ENCODE peak calls at places on chromosomes 1 and 21, in eight cellular contexts. O is C1 segment of cervical spinal cord; H is K562; J is stimulated activated CD8-positive, alpha-beta memory T cell treated with anti-CD3 and anti-CD28 coated beads, Interleukin-4, amount 100 ng/mL, for 24 hours; Z is left cardiac atrium; R is iPS-NIHi11; P is AG08396; A is RWPE1. G is an unnamed sample.

GRCh38 chr1:228081578-228082259 is 789 bp upstream of the ARF1 start:
- DNase-seq in Z (peak), H (peak), P (no peak), A (no peak), R (peak), O (no peak), J (no peak), G (no peak)

GRCh38 chr1:244054924-244055263 is 3.8 kb downstream of the ZBTB18 start:
- DNase-seq in J (peak), A (no peak), Z (no peak), R (no peak), O (no peak), H (no peak), P (no peak), G (no peak)

GRCh38 chr1:26471201-26471497 is 1.1 kb upstream of the HMGN2 start:
- DNase-seq in R (no peak), O (no peak), A (no peak), H (no peak), Z (no peak), P (no peak), J (no peak), G (no peak)

GRCh38 chr1:247373721-247374141 is 42.1 kb upstream of the ZNF496 start:
- DNase-seq in A (peak), P (peak), H (peak), R (peak), Z (peak), O (no peak), J (peak), G (peak)

GRCh38 chr1:60869264-60869663 is 213.1 kb upstream of the NFIA start:
- DNase-seq in J (no peak), Z (no peak), H (no peak), R (no peak), O (no peak), A (no peak), P (no peak), G (no peak)

GRCh38 chr1:221729771-221730170 is 12.1 kb downstream of the DUSP10 start:
- DNase-seq in A (no peak), J (no peak), O (no peak), H (no peak), P (no peak), R (no peak), Z (no peak), G (no peak)

GRCh38 chr1:6077919-6078318 is 32.2 kb downstream of the KCNAB2 start:
- DNase-seq in H (no peak), R (no peak), O (no peak), Z (no peak), A (no peak), P (no peak), J (no peak), G (no peak)

GRCh38 chr1:150479370-150479769 is 7.8 kb upstream of the TARS2 start:
- DNase-seq in O (no peak), J (no peak), A (no peak), R (no peak), H (no peak), Z (no peak), P (no peak), G (no peak)

GRCh38 chr1:244837597-244838258 is 2.3 kb downstream of the COX20 start:
- DNase-seq in A (no peak), H (no peak), Z (no peak), O (no peak), R (no peak), J (no peak), P (no peak), G (no peak)

GRCh38 chr1:167467126-167467725 is 51.1 kb downstream of the CD247 start:
- DNase-seq in Z (no peak), H (no peak), R (no peak), J (no peak), P (no peak), O (no peak), A (peak), G (no peak)

GRCh38 chr1:54904476-54905048 is 17.6 kb upstream of the DHCR24 start:
- DNase-seq in R (peak), A (peak), O (no peak), J (no peak), H (no peak), P (peak), Z (no peak), G (peak)

GRCh38 chr1:38376577-38376976 is 330.0 kb upstream of the POU3F1 start:
- DNase-seq in P (no peak), Z (no peak), H (no peak), A (no peak), R (no peak), J (no peak), O (no peak), G (no peak)

GRCh38 chr1:161884475-161884874 is 118.4 kb downstream of the ATF6 start:
- DNase-seq in H (no peak), P (no peak), Z (no peak), O (no peak), A (no peak), R (no peak), J (no peak), G (no peak)

GRCh38 chr1:9824702-9825089 is 931 bp upstream of the CLSTN1 start:
- DNase-seq in Z (no peak), A (no peak), J (no peak), O (peak), R (no peak), P (no peak), H (no peak), G (no peak)

GRCh38 chr1:43438006-43438405 is 15.7 kb downstream of the HYI start:
- DNase-seq in P (no peak), O (no peak), J (no peak), Z (no peak), H (no peak), R (no peak), A (no peak), G (no peak)

GRCh38 chr1:174358344-174358743 is 89.4 kb upstream of the GPR52 start:
- DNase-seq in O (no peak), Z (no peak), J (no peak), A (no peak), H (peak), P (no peak), R (no peak), G (peak)

GRCh38 chr1:173341307-173341706 is 134.2 kb upstream of the TNFSF4 start:
- DNase-seq in Z (peak), O (no peak), R (no peak), A (no peak), H (no peak), J (no peak), P (peak), G (peak)

GRCh38 chr1:116514708-116515525 is 55.9 kb downstream of the CD58 start:
- DNase-seq in O (no peak), A (no peak), P (no peak), H (no peak), R (no peak), Z (no peak), J (peak), G (no peak)

GRCh38 chr1:229624906-229625871 is 733 bp downstream of the TAF5L start:
- DNase-seq in J (peak), O (peak), P (peak), A (peak), Z (peak), R (peak), H (peak), G (peak)

GRCh38 chr1:110067957-110068645 is 2.4 kb downstream of the ALX3 start:
- DNase-seq in O (no peak), J (no peak), R (peak), Z (no peak), H (no peak), A (no peak), P (no peak), G (no peak)

GRCh38 chr21:39386194-39386593 is 37.3 kb upstream of the HMGN1 start:
- DNase-seq in P (no peak), A (no peak), R (peak), O (peak), Z (peak), H (no peak), J (no peak), G (peak)

GRCh38 chr1:45802343-45803298 is 791 bp upstream of the MAST2 start:
- DNase-seq in H (peak), A (peak), Z (peak), J (no peak), R (peak), O (peak), P (peak), G (peak)

GRCh38 chr1:80961464-80962190 is 839.1 kb upstream of the ADGRL2 start:
- DNase-seq in A (no peak), H (no peak), P (no peak), O (no peak), Z (no peak), J (no peak), R (no peak), G (peak)

GRCh38 chr1:182351790-182352364 is 39.7 kb downstream of the GLUL start:
- DNase-seq in R (no peak), A (no peak), J (no peak), H (no peak), O (no peak), Z (no peak), P (no peak), G (no peak)

GRCh38 chr1:21651214-21652042 is 17.7 kb downstream of the RAP1GAP start:
- DNase-seq in H (peak), P (peak), J (peak), O (peak), R (peak), Z (no peak), A (peak), G (no peak)